ENCODE peak calls at places on chromosomes 1 and 21, in four cellular contexts. One of them, this sample, is unnamed. For H3K9me3, the result is how much of the 10 kb centered on the place peaks cover.

GRCh38 chr1:200183637-200184036 is 156.1 kb downstream of the NR5A2 start:
- DNase-seq in ovary: no peak
- DNase-seq in endothelial cell of umbilical vein: no peak
- DNase-seq in left lung: no peak
- DNase-seq in this sample: no peak

GRCh38 chr1:51926171-51926812 is 47.8 kb upstream of the NRDC start:
- DNase-seq in endothelial cell of umbilical vein: peak
- DNase-seq in left lung: no peak
- DNase-seq in ovary: no peak
- DNase-seq in this sample: no peak

GRCh38 chr1:168112673-168113305 is 23.9 kb downstream of the GPR161 start:
- DNase-seq in endothelial cell of umbilical vein: peak
- DNase-seq in left lung: no peak
- DNase-seq in ovary: no peak
- DNase-seq in this sample: no peak

GRCh38 chr1:25100151-25100841 is 132.0 kb downstream of the SYF2 start:
- DNase-seq in endothelial cell of umbilical vein: no peak
- DNase-seq in left lung: no peak
- DNase-seq in ovary: no peak
- DNase-seq in this sample: no peak

GRCh38 chr1:93686497-93687250 is 5.0 kb upstream of the BCAR3 start:
- DNase-seq in endothelial cell of umbilical vein: no peak
- DNase-seq in ovary: no peak
- DNase-seq in left lung: no peak
- DNase-seq in this sample: no peak

GRCh38 chr1:89322402-89322801 is 41.5 kb upstream of the GBP6 start:
- DNase-seq in left lung: no peak
- DNase-seq in ovary: no peak
- DNase-seq in endothelial cell of umbilical vein: no peak
- DNase-seq in this sample: no peak

GRCh38 chr1:209260146-209260545 is 323.4 kb upstream of the CAMK1G start:
- DNase-seq in left lung: no peak
- DNase-seq in endothelial cell of umbilical vein: no peak
- DNase-seq in ovary: no peak
- DNase-seq in this sample: no peak

GRCh38 chr1:7847599-7847998 is 5.3 kb downstream of the UTS2 start:
- DNase-seq in ovary: no peak
- DNase-seq in endothelial cell of umbilical vein: no peak
- DNase-seq in left lung: no peak
- DNase-seq in this sample: no peak

GRCh38 chr21:45456014-45456835 is 51.3 kb downstream of the COL18A1 start:
- DNase-seq in left lung: peak
- DNase-seq in endothelial cell of umbilical vein: no peak
- DNase-seq in ovary: peak
- DNase-seq in this sample: no peak

GRCh38 chr1:43552813-43553212 is 22.1 kb downstream of the PTPRF start:
- DNase-seq in left lung: peak
- DNase-seq in ovary: peak
- DNase-seq in endothelial cell of umbilical vein: no peak
- DNase-seq in this sample: no peak

GRCh38 chr1:26302733-26303405 is 3.6 kb downstream of the UBXN11 start:
- DNase-seq in left lung: no peak
- DNase-seq in endothelial cell of umbilical vein: no peak
- DNase-seq in ovary: no peak
- DNase-seq in this sample: no peak

GRCh38 chr1:26307363-26307781 is 936 bp upstream of the UBXN11 start:
- DNase-seq in ovary: no peak
- DNase-seq in left lung: no peak
- DNase-seq in endothelial cell of umbilical vein: no peak
- DNase-seq in this sample: no peak

GRCh38 chr1:26300586-26301275 is 5.7 kb downstream of the UBXN11 start:
- DNase-seq in ovary: no peak
- DNase-seq in endothelial cell of umbilical vein: no peak
- DNase-seq in left lung: no peak
- DNase-seq in this sample: no peak

GRCh38 chr1:26306290-26307221 is at the start of gene UBXN11:
- DNase-seq in ovary: peak
- DNase-seq in endothelial cell of umbilical vein: peak
- DNase-seq in left lung: peak
- DNase-seq in this sample: peak

GRCh38 chr1:26305667-26306289 is 658 bp downstream of the UBXN11 start:
- DNase-seq in left lung: no peak
- DNase-seq in ovary: no peak
- DNase-seq in endothelial cell of umbilical vein: peak
- DNase-seq in this sample: no peak
- H3K27ac ChIP-seq in left lung: peak
- H3K27ac ChIP-seq in ovary: no peak
- H3K27ac ChIP-seq in endothelial cell of umbilical vein: peak
- H3K27ac ChIP-seq in this sample: peak

DNA sequence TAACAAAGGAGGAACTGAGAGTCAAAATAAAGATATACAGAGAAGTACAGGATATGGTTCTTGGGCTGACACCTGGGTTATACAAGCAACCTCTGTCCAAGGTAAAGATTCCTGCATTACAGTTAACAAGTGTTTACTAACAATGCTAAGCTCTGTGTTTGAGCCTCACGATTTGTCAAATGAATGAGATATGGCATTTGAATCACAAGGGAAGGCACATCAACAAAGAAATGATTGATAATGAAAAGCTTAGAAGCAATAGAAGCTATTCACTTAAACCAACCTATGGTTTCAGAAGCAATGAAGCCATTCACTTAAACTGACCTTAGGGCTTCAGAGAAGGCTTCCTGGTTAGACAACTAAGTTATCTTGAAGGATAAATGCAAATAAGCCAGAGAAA is 199.5 kb downstream of the AGBL4 start:
- DNase-seq in left lung: no peak
- DNase-seq in endothelial cell of umbilical vein: no peak
- DNase-seq in ovary: no peak
- DNase-seq in this sample: no peak
- H3K9me3 ChIP-seq in left lung: under half
- H3K9me3 ChIP-seq in endothelial cell of umbilical vein: under half
- H3K9me3 ChIP-seq in ovary: under half
- H3K9me3 ChIP-seq in this sample: under half

DNA sequence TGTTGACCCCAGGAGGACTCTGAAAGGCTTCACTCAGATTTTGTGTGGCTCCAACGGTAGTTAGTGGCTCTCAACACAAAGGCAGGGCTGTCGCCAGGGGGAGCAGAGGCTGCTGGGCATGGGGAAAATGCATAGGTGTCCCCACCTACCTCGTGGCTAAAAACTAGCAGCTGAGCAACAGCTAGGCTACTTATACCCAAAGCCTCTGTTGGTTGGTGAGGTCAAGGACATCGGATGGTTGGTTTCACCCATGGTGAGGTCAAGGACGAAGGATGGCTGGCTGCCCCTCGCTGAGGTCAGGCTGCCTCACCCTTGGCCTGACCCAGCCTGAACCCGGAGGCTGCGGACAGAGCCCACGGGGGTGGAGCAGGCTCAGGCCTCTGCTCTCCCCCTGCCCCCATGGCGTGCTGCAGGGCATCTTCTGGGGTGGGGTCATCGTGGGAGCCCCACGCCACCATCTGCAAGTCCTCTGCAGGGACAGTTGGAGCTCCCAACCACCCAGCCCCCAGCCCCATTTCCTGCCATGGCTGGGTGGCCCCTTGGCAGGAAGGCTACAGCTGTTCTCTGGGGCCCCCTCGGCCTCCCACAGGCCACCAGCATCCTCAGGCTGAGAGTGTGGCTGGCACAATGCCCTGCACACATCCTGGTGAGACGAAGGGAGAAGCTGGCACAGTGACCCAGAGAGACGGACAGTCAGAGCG is 8.5 kb upstream of the GNB1 start:
- DNase-seq in left lung: no peak
- DNase-seq in ovary: no peak
- DNase-seq in endothelial cell of umbilical vein: no peak
- DNase-seq in this sample: no peak
- TF ChIP-seq CTCF in left lung: no peak
- TF ChIP-seq CTCF in ovary: no peak
- TF ChIP-seq CTCF in endothelial cell of umbilical vein: no peak
- TF ChIP-seq CTCF in this sample: no peak

GRCh38 chr1:39981957-39982356 is 27.0 kb downstream of the MFSD2A start:
- DNase-seq in ovary: no peak
- DNase-seq in left lung: no peak
- DNase-seq in endothelial cell of umbilical vein: no peak
- DNase-seq in this sample: no peak
- H3K27ac ChIP-seq in ovary: no peak
- H3K27ac ChIP-seq in left lung: no peak
- H3K27ac ChIP-seq in endothelial cell of umbilical vein: no peak
- H3K27ac ChIP-seq in this sample: no peak

GRCh38 chr21:30348506-30348905 is at the start of gene KRTAP23-1:
- DNase-seq in ovary: no peak
- DNase-seq in left lung: no peak
- DNase-seq in endothelial cell of umbilical vein: no peak
- DNase-seq in this sample: no peak
- H3K9me3 ChIP-seq in ovary: under half
- H3K9me3 ChIP-seq in left lung: under half
- H3K9me3 ChIP-seq in endothelial cell of umbilical vein: under half
- H3K9me3 ChIP-seq in this sample: under half

GRCh38 chr1:205940710-205941109 is 2.5 kb downstream of the SLC26A9 start:
- DNase-seq in left lung: no peak
- DNase-seq in ovary: no peak
- DNase-seq in endothelial cell of umbilical vein: no peak
- DNase-seq in this sample: no peak

GRCh38 chr1:205938682-205939081 is 4.6 kb downstream of the SLC26A9 start:
- DNase-seq in ovary: no peak
- DNase-seq in left lung: no peak
- DNase-seq in endothelial cell of umbilical vein: no peak
- DNase-seq in this sample: no peak

GRCh38 chr1:205942631-205943159 is 561 bp downstream of the SLC26A9 start:
- DNase-seq in endothelial cell of umbilical vein: no peak
- DNase-seq in left lung: no peak
- DNase-seq in ovary: no peak
- DNase-seq in this sample: no peak

GRCh38 chr1:205936846-205937707 is 6.2 kb downstream of the SLC26A9 start:
- DNase-seq in endothelial cell of umbilical vein: peak
- DNase-seq in left lung: no peak
- DNase-seq in ovary: no peak
- DNase-seq in this sample: no peak

GRCh38 chr1:205939690-205940330 is 3.4 kb downstream of the SLC26A9 start:
- DNase-seq in left lung: no peak
- DNase-seq in endothelial cell of umbilical vein: no peak
- DNase-seq in ovary: no peak
- DNase-seq in this sample: no peak
- TF ChIP-seq CTCF in left lung: no peak
- TF ChIP-seq CTCF in endothelial cell of umbilical vein: no peak
- TF ChIP-seq CTCF in ovary: no peak
- TF ChIP-seq CTCF in this sample: no peak

DNA sequence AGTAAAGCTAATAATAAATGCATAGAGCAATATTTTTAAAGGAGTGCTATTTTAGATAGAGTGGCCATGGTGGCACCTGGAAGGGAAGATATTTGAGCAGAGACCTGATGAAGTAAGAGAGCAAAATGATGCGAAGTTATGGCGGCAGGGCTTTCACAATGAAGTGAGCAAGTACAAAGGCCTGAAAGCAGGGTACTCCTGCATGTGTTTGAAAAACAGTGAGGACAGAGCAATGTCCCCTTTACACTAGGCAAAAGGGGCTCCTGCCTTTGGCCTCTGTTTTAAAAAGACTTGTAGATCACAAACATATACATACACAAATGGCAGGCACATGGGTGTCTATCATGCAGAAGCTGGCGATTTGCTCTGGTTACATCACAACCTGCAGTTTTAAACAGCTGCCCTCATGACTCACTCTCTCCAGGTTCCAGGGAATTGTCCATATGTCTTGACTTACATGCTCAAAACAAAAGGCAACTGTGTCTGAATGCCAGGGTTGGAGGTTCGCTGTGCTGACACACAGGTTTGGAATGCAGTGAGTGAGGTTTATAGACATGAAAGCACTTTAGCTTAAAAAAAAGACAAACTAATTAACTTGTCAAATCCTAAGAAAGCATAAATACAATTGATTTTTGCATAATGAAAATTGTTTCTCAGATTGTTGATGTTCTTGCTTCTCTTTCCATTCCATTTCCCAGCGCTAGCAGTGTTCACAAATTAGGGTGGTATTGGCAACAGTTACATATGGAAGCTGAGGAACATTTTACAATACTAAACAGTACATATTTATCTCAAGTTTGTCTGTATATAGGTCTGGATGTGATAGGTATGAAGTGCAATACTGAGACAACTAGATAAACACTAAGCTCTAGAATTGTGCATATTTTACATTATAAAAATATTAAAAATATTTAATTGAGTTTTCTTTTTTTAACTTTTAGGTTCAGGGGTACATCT is 313.9 kb downstream of the BARHL2 start:
- DNase-seq in left lung: no peak
- DNase-seq in ovary: no peak
- DNase-seq in endothelial cell of umbilical vein: peak
- DNase-seq in this sample: no peak
- H3K27ac ChIP-seq in left lung: no peak
- H3K27ac ChIP-seq in ovary: no peak
- H3K27ac ChIP-seq in endothelial cell of umbilical vein: peak
- H3K27ac ChIP-seq in this sample: no peak

GRCh38 chr1:108182854-108183253 is 17.3 kb downstream of the SLC25A24 start:
- DNase-seq in left lung: no peak
- DNase-seq in endothelial cell of umbilical vein: no peak
- DNase-seq in ovary: no peak
- DNase-seq in this sample: no peak
- H3K9me3 ChIP-seq in left lung: under half
- H3K9me3 ChIP-seq in endothelial cell of umbilical vein: under half
- H3K9me3 ChIP-seq in ovary: under half
- H3K9me3 ChIP-seq in this sample: under half

This sample was measured in CD4-positive, alpha-beta T cell.